ENCODE peak calls at places on chromosomes 12 and 14, in nine cellular contexts. B, G, I, Z, O, E, C, Y and V are unnamed samples.
A peak's percentile ranks its signal among the peaks of the same experiment; 100 is the strongest.

GRCh38 chr12:9244894-9245293 is 36.7 kb upstream of the PZP start:
- DNase-seq in C (peak; percentile 46), G (peak; percentile 40), O (no peak), I (peak; percentile 26), Y (peak; percentile 19), E (peak; percentile 25), B (no peak), Z (no peak), V (no peak)

GRCh38 chr12:68910128-68910527 is 22.8 kb downstream of the CPM start:
- DNase-seq in Y (no peak), B (no peak), O (no peak), I (no peak), Z (no peak), C (peak; percentile 77), E (no peak), G (no peak), V (no peak)

GRCh38 chr12:16914853-16915252 is 308.9 kb upstream of the LMO3 start:
- DNase-seq in G (no peak), B (no peak), C (no peak), I (no peak), O (no peak), Z (no peak), E (no peak), Y (no peak), V (no peak)

GRCh38 chr12:48165089-48166031 is 8.0 kb upstream of the ASB8 start:
- DNase-seq in G (no peak), B (peak; percentile 52), Y (no peak), O (no peak), C (peak; percentile 60), E (no peak), I (no peak), Z (no peak), V (peak; percentile 69)

GRCh38 chr12:62631531-62632520 is 165.2 kb downstream of the MON2 start:
- DNase-seq in O (peak; percentile 71), B (peak; percentile 71), C (peak; percentile 50), Z (peak; percentile 87), G (peak; percentile 72), I (peak; percentile 47), Y (peak; percentile 55), E (peak; percentile 69), V (peak; percentile 90)

GRCh38 chr14:92729632-92730358 is 18.6 kb downstream of the LGMN start:
- DNase-seq in B (no peak), C (peak; percentile 48), O (no peak), Z (no peak), E (no peak), I (peak; percentile 63), Y (no peak), G (no peak), V (no peak)

GRCh38 chr14:55240526-55241178 is 30.6 kb upstream of the FBXO34 start:
- DNase-seq in C (no peak), I (peak; percentile 4), G (no peak), O (peak; percentile 40), Z (peak; percentile 74), E (no peak), Y (no peak), B (peak; percentile 57), V (peak; percentile 84)

GRCh38 chr14:21142357-21142756 is 13.5 kb downstream of the OR5AU1 start:
- DNase-seq in C (no peak), Y (no peak), I (no peak), E (no peak), O (no peak), Z (no peak), G (no peak), B (no peak), V (no peak)

GRCh38 chr12:129200576-129200975 is 347.3 kb downstream of the GLT1D1 start:
- DNase-seq in Z (no peak), G (no peak), O (no peak), B (no peak), Y (no peak), I (no peak), C (no peak), E (no peak), V (no peak)

GRCh38 chr14:96838449-96838848 is 41.3 kb downstream of the VRK1 start:
- DNase-seq in B (no peak), E (no peak), C (no peak), I (no peak), Z (no peak), G (no peak), O (no peak), Y (no peak), V (no peak)

GRCh38 chr12:53474819-53475218 is 22.9 kb downstream of the PCBP2 start:
- DNase-seq in O (no peak), I (no peak), B (no peak), C (no peak), E (no peak), Z (no peak), Y (no peak), G (no peak), V (no peak)

DNA sequence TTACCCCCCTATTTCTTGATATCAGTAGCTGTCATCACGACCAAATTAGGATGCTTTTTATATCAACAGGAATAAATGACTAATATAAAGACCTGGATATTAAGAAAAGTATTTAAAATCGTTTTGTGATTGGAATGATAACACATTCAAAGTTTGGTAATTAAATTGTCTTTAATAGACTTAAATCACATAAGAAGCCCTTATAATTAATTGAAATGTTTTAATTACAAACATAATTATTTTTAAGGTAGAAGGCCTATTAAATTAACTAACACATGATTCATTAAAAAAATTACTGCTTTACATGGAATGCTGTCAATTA is 412.4 kb downstream of the FUT8 start:
- DNase-seq in I (no peak), Z (no peak), O (no peak), G (no peak), B (no peak), Y (no peak), E (no peak), C (no peak), V (no peak)
- H3K4me3 ChIP-seq in I (no peak overlapping the region), Z (no peak overlapping the region), O (no peak overlapping the region), G (no peak overlapping the region), B (no peak overlapping the region), Y (no peak overlapping the region), E (no peak overlapping the region), C (no peak overlapping the region), V (no peak overlapping the region)

DNA sequence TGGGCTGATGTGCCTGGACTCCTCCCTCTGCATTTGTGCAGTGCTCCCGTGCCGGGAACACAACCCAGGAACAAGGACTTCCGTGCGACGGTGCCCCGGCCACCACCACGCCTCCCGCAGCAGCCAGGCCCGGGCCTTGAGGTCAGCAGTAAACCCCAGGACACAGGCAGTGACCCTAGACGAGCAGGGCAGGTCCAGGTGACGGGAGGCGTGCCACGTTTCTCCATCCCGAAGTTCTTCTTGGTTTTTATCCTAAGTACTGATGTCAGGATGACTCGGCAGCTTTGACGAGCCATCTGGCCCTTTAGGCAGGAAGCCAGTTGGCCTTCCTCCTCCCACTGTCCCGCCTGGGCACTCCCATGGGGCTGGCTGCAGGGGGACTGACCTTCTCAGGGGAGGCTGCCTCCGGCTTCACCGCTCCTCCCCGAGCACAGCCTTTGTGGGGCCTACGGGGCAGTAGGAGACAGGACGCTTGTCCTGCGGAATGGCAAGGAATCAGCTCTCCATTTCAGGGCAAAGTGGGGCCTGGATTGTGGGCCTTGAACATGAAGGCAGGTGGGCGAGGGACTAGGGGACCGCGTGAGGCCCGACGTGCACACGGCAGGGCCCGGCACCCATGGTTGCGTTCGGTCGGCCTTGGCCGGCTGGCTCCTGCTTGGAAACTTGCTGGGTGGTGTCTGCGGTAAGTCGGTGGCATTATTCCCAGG is 94.1 kb downstream of the FBXL14 start:
- DNase-seq in Y (peak; percentile 64), I (no peak), E (no peak), O (no peak), C (no peak), B (peak; percentile 30), G (no peak), Z (no peak), V (no peak)
- H3K27me3 ChIP-seq in Y (no peaks in the 10 kb centered on the region), I (no peaks in the 10 kb centered on the region), E (no peaks in the 10 kb centered on the region), O (no peaks in the 10 kb centered on the region), C (peaks cover 6% of the 10 kb centered on the region), B (no peaks in the 10 kb centered on the region), G (no peaks in the 10 kb centered on the region), Z (no peaks in the 10 kb centered on the region), V (no peaks in the 10 kb centered on the region)

GRCh38 chr14:38837333-38838048 is 265.5 kb downstream of the SEC23A start:
- DNase-seq in E (no peak), G (no peak), O (peak; percentile 48), I (no peak), Z (no peak), C (no peak), B (no peak), Y (no peak), V (peak; percentile 19)

GRCh38 chr14:38838979-38839323 is 264.1 kb downstream of the SEC23A start:
- DNase-seq in G (no peak), E (no peak), B (no peak), I (no peak), O (no peak), Y (no peak), Z (no peak), C (no peak), V (no peak)

GRCh38 chr14:38836539-38836938 is 266.5 kb downstream of the SEC23A start:
- DNase-seq in Z (no peak), B (no peak), E (no peak), O (no peak), I (no peak), G (no peak), C (no peak), Y (no peak), V (no peak)

GRCh38 chr14:38838049-38838978 is 264.7 kb downstream of the SEC23A start:
- DNase-seq in Y (no peak), C (no peak), I (no peak), B (no peak), Z (no peak), E (no peak), O (peak; percentile 36), G (no peak), V (peak; percentile 21)

DNA sequence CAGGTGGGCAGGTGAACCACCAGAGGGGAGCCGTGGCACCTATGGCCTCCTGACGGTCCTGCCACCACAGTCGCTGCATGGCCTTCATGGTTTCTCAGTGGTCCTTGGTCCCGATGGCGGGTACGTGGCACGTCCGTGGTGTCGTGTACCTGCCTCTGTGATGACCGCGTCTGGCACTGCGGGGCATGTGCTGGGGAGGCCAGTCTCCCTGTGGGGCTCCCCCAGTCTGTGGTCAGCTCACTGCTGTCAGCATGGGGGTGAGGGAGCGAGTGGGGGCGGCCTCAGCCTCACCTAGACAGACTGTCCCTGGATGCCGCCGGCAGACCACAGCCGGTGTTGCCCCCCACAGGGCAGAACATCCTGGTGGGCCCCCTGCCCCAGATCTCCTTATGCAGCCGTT is 267.2 kb downstream of the SEC23A start:
- DNase-seq in G (no peak), Z (no peak), I (no peak), E (no peak), B (no peak), Y (no peak), C (no peak), O (peak; percentile 56), V (peak; percentile 10)
- H3K4me3 ChIP-seq in G (no peak overlapping the region), Z (no peak overlapping the region), I (no peak overlapping the region), E (no peak overlapping the region), B (no peak overlapping the region), Y (no peak overlapping the region), C (no peak overlapping the region), O (no peak overlapping the region), V (no peak overlapping the region)

DNA sequence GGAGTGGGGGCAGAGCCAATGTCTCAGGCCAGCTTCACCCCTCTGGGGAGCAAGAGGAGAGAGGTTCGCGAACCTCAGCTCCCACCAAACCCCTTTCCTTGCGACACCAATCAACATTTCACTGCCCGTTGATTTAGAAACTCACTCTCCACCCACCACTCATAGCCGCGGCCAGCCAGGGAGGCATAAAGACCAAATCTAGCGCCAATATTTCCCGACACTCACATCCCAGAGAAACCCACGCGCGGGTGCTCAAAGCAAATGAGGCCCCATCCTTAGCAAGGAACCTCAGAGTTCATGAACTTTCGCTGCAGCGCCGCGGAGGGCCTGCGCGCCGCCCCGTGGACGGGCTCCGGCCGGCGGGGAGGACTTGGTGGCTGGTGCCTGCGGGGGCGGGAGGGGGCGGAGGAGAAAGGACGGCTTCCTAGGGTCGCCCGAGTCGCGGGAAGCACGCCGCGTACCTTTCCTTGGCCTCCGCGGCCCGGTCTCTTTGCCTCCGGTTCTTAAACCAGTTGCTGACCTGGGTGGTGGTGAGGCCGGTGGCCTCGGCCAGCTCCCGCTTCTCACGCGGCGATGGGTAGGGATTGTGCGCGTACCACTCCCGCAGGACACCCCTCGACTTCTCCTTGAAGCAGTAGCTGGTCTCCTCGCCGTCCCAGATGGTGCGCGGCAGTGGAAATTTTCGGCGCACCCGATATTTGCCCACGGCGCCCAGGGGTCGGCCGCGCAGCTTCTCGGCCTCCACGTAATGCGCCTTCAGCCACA is 926 bp downstream of the SIX1 start:
- DNase-seq in G (no peak), Z (peak; percentile 85), Y (peak; percentile 62), C (peak; percentile 13), I (peak; percentile 38), E (no peak), B (no peak), O (peak; percentile 73), V (peak; percentile 79)
- H3K27me3 ChIP-seq in G (no peaks in the 10 kb centered on the region), Z (no peaks in the 10 kb centered on the region), Y (no peaks in the 10 kb centered on the region), C (no peaks in the 10 kb centered on the region), I (peaks cover 2% of the 10 kb centered on the region), E (peaks cover 20% of the 10 kb centered on the region), B (peaks cover 100% of the 10 kb centered on the region), O (peaks cover 45% of the 10 kb centered on the region), V (peaks cover 98% of the 10 kb centered on the region)